ENCODE peak calls at places on chromosomes 5 and 9, in nine cellular contexts. W is ovary; M is HCT116; K is activated naive CD8-positive, alpha-beta T cell treated with anti-CD3 and anti-CD28 coated beads, Interleukin-2, amount 50 U/mL, for 24 hours; S is GDM1; X is CD8-positive, alpha-beta T cell; Q is iPS DF 19.7; Y is HTR-8/SVneo; U is non-pigmented ciliary epithelial cell. P is an unnamed sample.
A peak's percentile ranks its signal among the peaks of the same experiment; 100 is the strongest.

GRCh38 chr9:135971892-135972291 is 10.7 kb upstream of the UBAC1 start:
- DNase-seq in Q (peak; percentile 71), M (peak; percentile 67), S (no peak), K (no peak), X (no peak), U (no peak), W (no peak), Y (no peak), P (peak; percentile 52)

GRCh38 chr5:175206651-175207050 is 237.3 kb downstream of the DRD1 start:
- DNase-seq in K (no peak), Q (no peak), U (no peak), M (no peak), X (no peak), S (no peak), W (no peak), Y (no peak), P (no peak)

GRCh38 chr5:58751222-58751621 is 168.3 kb downstream of the RAB3C start:
- DNase-seq in S (no peak), Q (no peak), X (no peak), Y (peak; percentile 30), W (no peak), K (no peak), M (peak; percentile 13), U (peak; percentile 15), P (no peak)

GRCh38 chr9:131045300-131046092 is 36.5 kb downstream of the LAMC3 start:
- DNase-seq in X (no peak), M (no peak), K (peak; percentile 47), U (no peak), Q (no peak), W (no peak), S (no peak), Y (no peak), P (peak; percentile 72)

GRCh38 chr9:137621131-137621757 is 2.4 kb downstream of the EHMT1 start:
- DNase-seq in W (no peak), Q (no peak), S (no peak), M (no peak), U (no peak), K (no peak), Y (no peak), X (no peak), P (peak; percentile 22)

GRCh38 chr9:122360891-122361290 is 9.9 kb upstream of the PTGS1 start:
- DNase-seq in Q (no peak), X (no peak), Y (no peak), S (no peak), W (no peak), M (no peak), U (no peak), K (peak; percentile 30), P (no peak)

GRCh38 chr5:93604119-93604963 is 21.3 kb downstream of the NR2F1 start:
- DNase-seq in U (no peak), Q (no peak), M (no peak), X (no peak), S (no peak), Y (no peak), K (no peak), W (peak; percentile 71), P (no peak)

GRCh38 chr9:120723547-120723946 is 9.3 kb upstream of the MEGF9 start:
- DNase-seq in S (no peak), M (no peak), U (no peak), X (no peak), W (no peak), Y (no peak), Q (no peak), K (no peak), P (no peak)

GRCh38 chr5:74516217-74516636 is 124.3 kb downstream of the ENC1 start:
- DNase-seq in Q (peak; percentile 33), K (no peak), X (no peak), W (no peak), S (no peak), U (peak; percentile 30), M (no peak), Y (peak; percentile 27), P (no peak)

GRCh38 chr5:74763504-74763903 is 3.4 kb downstream of the GFM2 start:
- DNase-seq in U (no peak), W (no peak), K (no peak), Q (no peak), X (no peak), Y (no peak), M (no peak), S (no peak), P (no peak)

GRCh38 chr9:136209786-136210185 is 4.9 kb upstream of the LHX3 start:
- DNase-seq in S (no peak), K (no peak), M (no peak), Y (no peak), U (no peak), W (no peak), Q (no peak), X (no peak), P (no peak)

GRCh38 chr9:118961857-118962256 is 407.4 kb downstream of the BRINP1 start:
- DNase-seq in Y (peak; percentile 1), Q (peak; percentile 42), M (no peak), W (no peak), U (peak; percentile 67), S (no peak), X (no peak), K (no peak), P (no peak)

GRCh38 chr5:180090769-180091546 is 19.4 kb upstream of the RNF130 start:
- DNase-seq in M (peak; percentile 64), U (no peak), Q (peak; percentile 85), Y (peak; percentile 47), W (no peak), K (no peak), S (peak; percentile 29), X (no peak), P (no peak)

GRCh38 chr9:121395558-121395957 is 25.5 kb upstream of the STOM start:
- DNase-seq in S (no peak), Q (no peak), M (no peak), Y (no peak), W (no peak), X (no peak), U (no peak), K (no peak), P (no peak)

GRCh38 chr9:136974834-136975535 is 2.3 kb upstream of the PTGDS start:
- DNase-seq in X (no peak), W (no peak), S (no peak), K (no peak), Q (no peak), U (no peak), Y (no peak), M (no peak), P (no peak)

GRCh38 chr5:1242733-1243486 is 17.7 kb downstream of the SLC6A18 start:
- DNase-seq in S (no peak), U (no peak), Q (no peak), X (no peak), M (no peak), Y (no peak), W (no peak), K (no peak), P (no peak)

GRCh38 chr9:88418025-88418424 is 29.8 kb downstream of the SPIN1 start:
- DNase-seq in W (no peak), M (no peak), U (no peak), Q (peak; percentile 70), Y (no peak), S (no peak), K (no peak), X (no peak), P (no peak)

GRCh38 chr9:96025995-96026572 is 150.6 kb downstream of the ERCC6L2 start:
- DNase-seq in U (no peak), Y (no peak), Q (no peak), S (no peak), K (no peak), X (no peak), W (no peak), M (no peak), P (no peak)

GRCh38 chr9:124132671-124133147 is 121.1 kb downstream of the LHX2 start:
- DNase-seq in K (no peak), Y (no peak), S (no peak), M (no peak), W (no peak), U (no peak), X (no peak), Q (no peak), P (no peak)

GRCh38 chr9:99445377-99445891 is 223.4 kb downstream of the SEC61B start:
- DNase-seq in Y (peak; percentile 68), M (no peak), K (no peak), X (no peak), U (peak; percentile 84), Q (no peak), S (no peak), W (no peak), P (no peak)

P was measured in CD4-positive, CD25-positive, alpha-beta regulatory T cell.